ENCODE peak calls at places on chromosomes 12 and 14, in ten cellular contexts. C, D, V, Z, W, F, O, A, U and S are unnamed samples.

GRCh38 chr12:68477256-68477655 is 133.4 kb upstream of the RAP1B start:
- DNase-seq in C (no peak), D (no peak), V (no peak), Z (no peak), W (no peak), F (peak; percentile 60), O (no peak), A (no peak), U (no peak), S (no peak)

GRCh38 chr14:69263364-69263763 is 3.4 kb downstream of the GALNT16 start:
- DNase-seq in C (peak; percentile 87), D (peak; percentile 60), V (no peak), Z (no peak), W (no peak), F (peak; percentile 92), O (peak; percentile 90), A (peak; percentile 89), U (no peak), S (peak; percentile 62)

GRCh38 chr12:85310456-85311076 is 30.5 kb downstream of the ALX1 start:
- DNase-seq in C (peak; percentile 4), D (peak; percentile 45), V (peak; percentile 43), Z (no peak), W (no peak), F (peak; percentile 1), O (no peak), A (no peak), U (peak; percentile 6), S (no peak)

GRCh38 chr14:34875031-34875922 is at the start of gene BAZ1A:
- DNase-seq in C (peak; percentile 97), D (peak; percentile 93), V (peak; percentile 90), Z (peak; percentile 78), W (peak; percentile 73), F (peak; percentile 92), O (peak; percentile 83), A (peak; percentile 57), U (peak; percentile 72), S (peak; percentile 62)

GRCh38 chr12:22670762-22671161 is 45.8 kb downstream of the ETNK1 start:
- DNase-seq in C (no peak), D (no peak), V (peak; percentile 29), Z (no peak), W (no peak), F (no peak), O (no peak), A (no peak), U (no peak), S (no peak)

GRCh38 chr12:81722004-81722403 is 37.1 kb downstream of the PPFIA2 start:
- DNase-seq in C (no peak), D (no peak), V (no peak), Z (no peak), W (no peak), F (peak; percentile 10), O (no peak), A (no peak), U (no peak), S (no peak)

GRCh38 chr14:31297701-31298344 is 90.2 kb upstream of the HECTD1 start:
- DNase-seq in C (no peak), D (peak; percentile 38), V (no peak), Z (no peak), W (no peak), F (peak; percentile 52), O (no peak), A (no peak), U (no peak), S (no peak)

GRCh38 chr12:120453977-120454376 is 7.7 kb downstream of the GATC start:
- DNase-seq in C (peak; percentile 49), D (peak; percentile 65), V (peak; percentile 18), Z (peak; percentile 45), W (no peak), F (peak; percentile 16), O (no peak), A (no peak), U (no peak), S (no peak)

GRCh38 chr12:10291030-10291429 is 16.6 kb upstream of the KLRD1 start:
- DNase-seq in C (no peak), D (no peak), V (no peak), Z (no peak), W (no peak), F (no peak), O (no peak), A (no peak), U (no peak), S (no peak)

GRCh38 chr14:56333361-56334279 is 215.4 kb downstream of the PELI2 start:
- DNase-seq in C (peak; percentile 96), D (peak; percentile 91), V (peak; percentile 91), Z (no peak), W (no peak), F (peak; percentile 86), O (peak; percentile 28), A (no peak), U (no peak), S (no peak)

GRCh38 chr12:42017036-42017435 is 127.6 kb downstream of the GXYLT1 start:
- DNase-seq in C (no peak), D (no peak), V (no peak), Z (no peak), W (no peak), F (no peak), O (no peak), A (no peak), U (no peak), S (no peak)

GRCh38 chr12:95922231-95922630 is 20.2 kb downstream of the CCDC38 start:
- DNase-seq in C (no peak), D (peak; percentile 3), V (no peak), Z (no peak), W (no peak), F (peak; percentile 4), O (no peak), A (no peak), U (no peak), S (no peak)

GRCh38 chr14:73258845-73259611 is 21.7 kb downstream of the PAPLN start:
- DNase-seq in C (no peak), D (no peak), V (no peak), Z (no peak), W (no peak), F (no peak), O (no peak), A (peak; percentile 12), U (no peak), S (no peak)

GRCh38 chr12:118061876-118062791 is 1.2 kb upstream of the WSB2 start:
- DNase-seq in C (peak; percentile 69), D (peak; percentile 73), V (peak; percentile 49), Z (peak; percentile 70), W (peak; percentile 60), F (peak; percentile 70), O (no peak), A (peak; percentile 50), U (no peak), S (peak; percentile 29)

GRCh38 chr14:81655423-81656314 is 122.0 kb upstream of the SEL1L start:
- DNase-seq in C (no peak), D (no peak), V (no peak), Z (no peak), W (peak; percentile 47), F (no peak), O (peak; percentile 24), A (no peak), U (no peak), S (no peak)

GRCh38 chr12:69019082-69019481 is 86.1 kb upstream of the CPM start:
- DNase-seq in C (no peak), D (no peak), V (no peak), Z (no peak), W (no peak), F (no peak), O (no peak), A (no peak), U (no peak), S (no peak)

GRCh38 chr12:65570451-65571130 is 253.7 kb upstream of the HMGA2 start:
- DNase-seq in C (no peak), D (no peak), V (no peak), Z (no peak), W (no peak), F (no peak), O (no peak), A (no peak), U (no peak), S (no peak)

GRCh38 chr12:63978519-63978918 is 134.0 kb downstream of the SRGAP1 start:
- DNase-seq in C (peak; percentile 29), D (peak; percentile 96), V (peak; percentile 77), Z (no peak), W (no peak), F (peak; percentile 85), O (no peak), A (no peak), U (peak; percentile 58), S (no peak)

DNA sequence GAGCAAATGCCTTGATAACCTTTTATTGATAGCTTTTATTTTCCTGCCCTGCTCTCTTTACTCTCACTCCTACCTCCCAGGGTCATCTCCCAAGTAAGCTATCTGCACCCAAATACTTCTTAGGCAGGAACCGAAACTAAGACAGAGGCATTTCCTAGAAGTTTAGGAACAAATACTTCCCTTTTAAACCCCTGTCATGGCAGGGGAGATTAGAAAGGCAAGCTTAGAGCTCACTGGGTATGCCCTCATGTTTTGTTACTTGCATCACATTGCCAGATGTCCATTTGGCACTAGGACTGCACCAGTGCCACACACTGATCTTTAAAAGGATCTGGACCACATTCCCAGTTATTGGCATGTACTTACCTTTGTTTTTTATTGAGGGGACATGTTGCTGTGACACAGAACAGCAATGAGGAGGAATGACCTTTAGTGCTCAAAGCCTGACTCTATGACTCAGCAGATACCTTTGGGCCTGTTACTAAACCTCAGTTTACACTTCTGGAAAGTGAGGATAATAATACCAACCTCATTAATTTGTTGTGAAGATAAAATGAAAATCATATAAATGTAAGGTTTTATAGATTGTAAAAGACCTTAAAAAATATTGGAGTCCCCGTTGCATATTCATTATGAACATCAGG is 40.9 kb upstream of the MBIP start:
- DNase-seq in C (no peak), D (no peak), V (no peak), Z (no peak), W (no peak), F (no peak), O (no peak), A (no peak), U (no peak), S (no peak)
- H3K27me3 ChIP-seq in C (no peaks in the 10 kb centered on the region), D (peaks cover 48% of the 10 kb centered on the region), V (peaks cover 3% of the 10 kb centered on the region), Z (no peaks in the 10 kb centered on the region), W (no peaks in the 10 kb centered on the region), F (no peaks in the 10 kb centered on the region), O (peaks cover 4% of the 10 kb centered on the region), A (no peaks in the 10 kb centered on the region), U (no peaks in the 10 kb centered on the region), S (no peaks in the 10 kb centered on the region)

GRCh38 chr12:62914443-62914909 is 20.5 kb downstream of the PPM1H start:
- DNase-seq in C (no peak), D (no peak), V (no peak), Z (no peak), W (no peak), F (no peak), O (no peak), A (no peak), U (no peak), S (no peak)
- H3K4me1 ChIP-seq in C (peaks cover 3% of the 10 kb centered on the region), D (peaks cover 11% of the 10 kb centered on the region), V (peaks cover under 1% of the 10 kb centered on the region), Z (no peaks in the 10 kb centered on the region), W (peaks cover 2% of the 10 kb centered on the region), F (no peaks in the 10 kb centered on the region), O (no peaks in the 10 kb centered on the region), A (no peaks in the 10 kb centered on the region), U (peaks cover 6% of the 10 kb centered on the region), S (peaks cover 50% of the 10 kb centered on the region)

GRCh38 chr14:102155150-102155549 is 15.5 kb downstream of the WDR20 start:
- DNase-seq in C (peak; percentile 80), D (no peak), V (no peak), Z (peak; percentile 17), W (no peak), F (peak; percentile 70), O (peak; percentile 38), A (no peak), U (no peak), S (no peak)
- H3K27me3 ChIP-seq in C (no peaks in the 10 kb centered on the region), D (no peaks in the 10 kb centered on the region), V (no peaks in the 10 kb centered on the region), Z (no peaks in the 10 kb centered on the region), W (no peaks in the 10 kb centered on the region), F (no peaks in the 10 kb centered on the region), O (no peaks in the 10 kb centered on the region), A (no peaks in the 10 kb centered on the region), U (no peaks in the 10 kb centered on the region), S (no peaks in the 10 kb centered on the region)

GRCh38 chr14:94467728-94468520 is 8.1 kb downstream of the SERPINA9 start:
- DNase-seq in C (no peak), D (no peak), V (no peak), Z (no peak), W (no peak), F (no peak), O (no peak), A (no peak), U (no peak), S (no peak)
- H3K4me1 ChIP-seq in C (no peaks in the 10 kb centered on the region), D (no peaks in the 10 kb centered on the region), V (no peaks in the 10 kb centered on the region), Z (no peaks in the 10 kb centered on the region), W (no peaks in the 10 kb centered on the region), F (no peaks in the 10 kb centered on the region), O (no peaks in the 10 kb centered on the region), A (no peaks in the 10 kb centered on the region), U (no peaks in the 10 kb centered on the region), S (no peaks in the 10 kb centered on the region)